ENCODE peak calls at places on chromosomes 11 and 22, in seven cellular contexts. One of them, this sample, is unnamed.

GRCh38 chr11:30345644-30346043 is 22.7 kb downstream of the ARL14EP start:
- DNase-seq in tibial nerve: no peak
- DNase-seq in endothelial cell: no peak
- DNase-seq in HFFc6: no peak
- DNase-seq in GM20000: no peak
- DNase-seq in A549: no peak
- DNase-seq in H9: no peak
- DNase-seq in this sample: no peak

GRCh38 chr22:45777046-45777851 is 105.6 kb downstream of the ATXN10 start:
- DNase-seq in HFFc6: no peak
- DNase-seq in tibial nerve: no peak
- DNase-seq in H9: no peak
- DNase-seq in A549: peak
- DNase-seq in GM20000: no peak
- DNase-seq in endothelial cell: no peak
- DNase-seq in this sample: peak

GRCh38 chr22:44438056-44438455 is 60.0 kb downstream of the RTL6 start:
- DNase-seq in H9: peak
- DNase-seq in endothelial cell: no peak
- DNase-seq in tibial nerve: no peak
- DNase-seq in GM20000: no peak
- DNase-seq in A549: no peak
- DNase-seq in HFFc6: no peak
- DNase-seq in this sample: no peak

GRCh38 chr11:46553746-46554204 is 40.0 kb downstream of the AMBRA1 start:
- DNase-seq in GM20000: no peak
- DNase-seq in A549: peak
- DNase-seq in tibial nerve: no peak
- DNase-seq in HFFc6: peak
- DNase-seq in H9: no peak
- DNase-seq in endothelial cell: no peak
- DNase-seq in this sample: no peak

GRCh38 chr22:45216133-45217003 is 24.3 kb downstream of the KIAA0930 start:
- DNase-seq in A549: no peak
- DNase-seq in H9: peak
- DNase-seq in HFFc6: no peak
- DNase-seq in GM20000: no peak
- DNase-seq in tibial nerve: no peak
- DNase-seq in endothelial cell: no peak
- DNase-seq in this sample: no peak

GRCh38 chr11:46649180-46649738 is 31.9 kb downstream of the ATG13 start:
- DNase-seq in tibial nerve: peak
- DNase-seq in H9: no peak
- DNase-seq in HFFc6: peak
- DNase-seq in endothelial cell: no peak
- DNase-seq in A549: peak
- DNase-seq in GM20000: no peak
- DNase-seq in this sample: peak

GRCh38 chr11:78961938-78962701 is 387.5 kb upstream of the NARS2 start:
- DNase-seq in A549: no peak
- DNase-seq in tibial nerve: no peak
- DNase-seq in HFFc6: no peak
- DNase-seq in GM20000: no peak
- DNase-seq in endothelial cell: peak
- DNase-seq in H9: peak
- DNase-seq in this sample: no peak

GRCh38 chr11:79237676-79238075 is 203.2 kb downstream of the TENM4 start:
- DNase-seq in endothelial cell: no peak
- DNase-seq in tibial nerve: no peak
- DNase-seq in H9: no peak
- DNase-seq in A549: no peak
- DNase-seq in GM20000: no peak
- DNase-seq in HFFc6: peak
- DNase-seq in this sample: peak

GRCh38 chr22:32721328-32722180 is 80.0 kb upstream of the TIMP3 start:
- DNase-seq in HFFc6: no peak
- DNase-seq in tibial nerve: no peak
- DNase-seq in H9: no peak
- DNase-seq in GM20000: no peak
- DNase-seq in A549: no peak
- DNase-seq in endothelial cell: no peak
- DNase-seq in this sample: no peak

GRCh38 chr11:2775083-2775625 is 75.4 kb upstream of the KCNQ1OT1 start:
- DNase-seq in endothelial cell: peak
- DNase-seq in HFFc6: no peak
- DNase-seq in A549: no peak
- DNase-seq in tibial nerve: no peak
- DNase-seq in H9: no peak
- DNase-seq in GM20000: no peak
- DNase-seq in this sample: no peak

GRCh38 chr11:65555693-65556231 is 2.4 kb downstream of the LTBP3 start:
- DNase-seq in H9: no peak
- DNase-seq in A549: peak
- DNase-seq in tibial nerve: no peak
- DNase-seq in HFFc6: peak
- DNase-seq in endothelial cell: no peak
- DNase-seq in GM20000: no peak
- DNase-seq in this sample: no peak

GRCh38 chr11:10304495-10305261 is at the start of gene ADM:
- DNase-seq in tibial nerve: peak
- DNase-seq in HFFc6: peak
- DNase-seq in H9: peak
- DNase-seq in endothelial cell: peak
- DNase-seq in A549: peak
- DNase-seq in GM20000: peak
- DNase-seq in this sample: no peak

GRCh38 chr11:121063728-121064127 is 37.3 kb upstream of the TECTA start:
- DNase-seq in A549: peak
- DNase-seq in H9: no peak
- DNase-seq in HFFc6: peak
- DNase-seq in GM20000: no peak
- DNase-seq in endothelial cell: peak
- DNase-seq in tibial nerve: no peak
- DNase-seq in this sample: no peak
- TF ChIP-seq CTCF in A549: no peak
- TF ChIP-seq CTCF in H9: peak
- TF ChIP-seq CTCF in HFFc6: peak
- TF ChIP-seq CTCF in GM20000: no peak
- TF ChIP-seq CTCF in endothelial cell: peak
- TF ChIP-seq CTCF in tibial nerve: peak
- TF ChIP-seq CTCF in this sample: no peak

DNA sequence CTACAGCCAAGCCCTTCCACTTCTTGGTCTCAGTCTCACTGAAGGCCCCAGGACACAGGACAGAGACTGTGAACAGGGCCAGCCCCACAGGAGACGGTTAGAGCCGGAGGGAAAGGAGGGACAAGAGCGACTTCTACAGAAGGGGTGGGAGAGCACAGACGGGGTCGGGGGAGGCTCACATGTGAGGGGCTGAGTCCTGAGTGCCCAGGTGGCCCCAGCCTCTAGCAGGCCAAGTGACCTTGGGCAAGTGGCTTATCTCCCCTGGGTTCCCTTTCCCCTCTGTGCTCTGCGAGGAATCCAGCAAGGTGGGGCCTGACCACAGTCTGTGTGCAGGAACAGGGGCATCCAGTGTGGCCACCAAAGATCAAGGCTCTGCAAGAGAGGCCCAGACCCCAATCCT is 102.6 kb upstream of the LMO1 start:
- DNase-seq in A549: no peak
- DNase-seq in HFFc6: no peak
- DNase-seq in endothelial cell: no peak
- DNase-seq in GM20000: no peak
- DNase-seq in H9: no peak
- DNase-seq in tibial nerve: no peak
- DNase-seq in this sample: no peak
- TF ChIP-seq CTCF in A549: no peak
- TF ChIP-seq CTCF in HFFc6: no peak
- TF ChIP-seq CTCF in endothelial cell: no peak
- TF ChIP-seq CTCF in GM20000: no peak
- TF ChIP-seq CTCF in H9: no peak
- TF ChIP-seq CTCF in tibial nerve: no peak
- TF ChIP-seq CTCF in this sample: no peak

GRCh38 chr11:69615545-69616278 is 25.2 kb upstream of the CCND1 start:
- DNase-seq in HFFc6: no peak
- DNase-seq in tibial nerve: no peak
- DNase-seq in GM20000: no peak
- DNase-seq in H9: no peak
- DNase-seq in endothelial cell: no peak
- DNase-seq in A549: no peak
- DNase-seq in this sample: no peak
- TF ChIP-seq CTCF in HFFc6: no peak
- TF ChIP-seq CTCF in tibial nerve: no peak
- TF ChIP-seq CTCF in GM20000: no peak
- TF ChIP-seq CTCF in H9: no peak
- TF ChIP-seq CTCF in endothelial cell: no peak
- TF ChIP-seq CTCF in A549: no peak
- TF ChIP-seq CTCF in this sample: no peak

GRCh38 chr11:109864161-109864661 is 229.0 kb upstream of the ZC3H12C start:
- DNase-seq in H9: no peak
- DNase-seq in HFFc6: no peak
- DNase-seq in tibial nerve: no peak
- DNase-seq in endothelial cell: no peak
- DNase-seq in GM20000: peak
- DNase-seq in A549: no peak
- DNase-seq in this sample: no peak

GRCh38 chr11:109864834-109865557 is 228.2 kb upstream of the ZC3H12C start:
- DNase-seq in A549: no peak
- DNase-seq in H9: no peak
- DNase-seq in endothelial cell: no peak
- DNase-seq in GM20000: peak
- DNase-seq in tibial nerve: no peak
- DNase-seq in HFFc6: no peak
- DNase-seq in this sample: peak

GRCh38 chr11:109862808-109863207 is 230.4 kb upstream of the ZC3H12C start:
- DNase-seq in H9: no peak
- DNase-seq in endothelial cell: no peak
- DNase-seq in A549: no peak
- DNase-seq in GM20000: no peak
- DNase-seq in tibial nerve: no peak
- DNase-seq in HFFc6: no peak
- DNase-seq in this sample: no peak

GRCh38 chr11:109867784-109868183 is 225.4 kb upstream of the ZC3H12C start:
- DNase-seq in H9: no peak
- DNase-seq in A549: no peak
- DNase-seq in endothelial cell: no peak
- DNase-seq in GM20000: no peak
- DNase-seq in HFFc6: no peak
- DNase-seq in tibial nerve: no peak
- DNase-seq in this sample: no peak

DNA sequence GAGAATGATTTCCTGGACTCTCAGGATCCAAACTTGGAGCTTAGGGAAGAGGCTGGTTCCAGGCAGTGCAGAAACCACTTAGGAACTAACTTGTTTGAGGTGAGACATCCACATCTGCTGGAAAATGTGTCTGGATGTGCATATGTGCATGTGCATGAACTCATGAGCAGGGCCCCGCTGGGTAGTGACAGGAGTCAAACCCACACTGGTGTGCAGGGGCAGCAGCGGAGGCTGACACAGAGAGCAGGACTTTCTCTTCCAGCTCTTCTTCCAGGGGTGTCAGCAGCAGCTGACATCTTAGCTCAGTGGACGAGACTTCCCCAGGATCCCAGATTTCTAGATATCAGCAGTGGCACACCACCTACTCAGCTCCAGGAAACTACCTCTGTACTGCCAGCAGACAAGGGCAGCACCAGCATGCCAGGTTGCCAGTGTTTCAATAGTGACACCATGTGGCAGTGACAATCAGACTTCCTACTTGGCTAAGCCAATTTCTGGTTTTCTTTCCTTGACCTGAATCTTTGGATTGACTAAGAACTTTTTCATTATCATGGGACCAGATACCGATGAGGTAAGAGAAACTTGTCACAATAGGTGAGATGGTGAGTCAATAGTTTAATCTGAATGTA is 227.5 kb upstream of the ZC3H12C start:
- DNase-seq in H9: peak
- DNase-seq in tibial nerve: no peak
- DNase-seq in A549: peak
- DNase-seq in endothelial cell: no peak
- DNase-seq in HFFc6: no peak
- DNase-seq in GM20000: no peak
- DNase-seq in this sample: no peak
- TF ChIP-seq CTCF in H9: peak
- TF ChIP-seq CTCF in tibial nerve: no peak
- TF ChIP-seq CTCF in A549: peak
- TF ChIP-seq CTCF in endothelial cell: no peak
- TF ChIP-seq CTCF in HFFc6: no peak
- TF ChIP-seq CTCF in GM20000: no peak
- TF ChIP-seq CTCF in this sample: no peak

GRCh38 chr11:103633037-103633788 is 403.2 kb upstream of the DDI1 start:
- DNase-seq in endothelial cell: no peak
- DNase-seq in GM20000: no peak
- DNase-seq in A549: no peak
- DNase-seq in H9: no peak
- DNase-seq in HFFc6: peak
- DNase-seq in tibial nerve: no peak
- DNase-seq in this sample: peak

GRCh38 chr11:103633819-103634590 is 402.4 kb upstream of the DDI1 start:
- DNase-seq in HFFc6: no peak
- DNase-seq in H9: no peak
- DNase-seq in endothelial cell: no peak
- DNase-seq in GM20000: no peak
- DNase-seq in tibial nerve: no peak
- DNase-seq in A549: no peak
- DNase-seq in this sample: no peak

GRCh38 chr11:103636232-103636631 is 400.2 kb upstream of the DDI1 start:
- DNase-seq in HFFc6: no peak
- DNase-seq in H9: no peak
- DNase-seq in endothelial cell: no peak
- DNase-seq in tibial nerve: no peak
- DNase-seq in GM20000: no peak
- DNase-seq in A549: no peak
- DNase-seq in this sample: no peak

GRCh38 chr11:103631841-103632240 is 404.6 kb upstream of the DDI1 start:
- DNase-seq in GM20000: no peak
- DNase-seq in endothelial cell: no peak
- DNase-seq in HFFc6: no peak
- DNase-seq in A549: peak
- DNase-seq in H9: no peak
- DNase-seq in tibial nerve: no peak
- DNase-seq in this sample: no peak

DNA sequence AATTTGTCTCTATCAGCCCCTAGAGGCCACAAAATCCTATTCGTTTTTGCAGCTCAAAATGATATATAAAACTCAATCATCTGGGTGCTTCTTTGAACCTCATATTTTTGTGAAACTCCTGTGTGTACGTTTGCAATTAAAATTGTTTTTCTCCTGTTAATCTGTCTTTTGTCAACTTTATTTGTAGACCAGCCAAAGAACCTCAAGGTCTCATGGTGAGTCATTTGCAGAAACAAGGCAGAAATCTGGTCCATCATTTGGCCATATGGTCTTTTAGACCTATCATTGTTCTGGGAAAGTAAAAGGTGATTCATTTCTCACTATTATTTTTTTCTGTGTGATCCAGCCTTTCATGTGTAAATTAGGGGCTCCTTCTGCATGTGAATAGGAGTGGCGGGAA is 399.2 kb upstream of the DDI1 start:
- DNase-seq in A549: no peak
- DNase-seq in H9: no peak
- DNase-seq in GM20000: no peak
- DNase-seq in HFFc6: peak
- DNase-seq in endothelial cell: no peak
- DNase-seq in tibial nerve: no peak
- DNase-seq in this sample: no peak
- TF ChIP-seq CTCF in A549: no peak
- TF ChIP-seq CTCF in H9: no peak
- TF ChIP-seq CTCF in GM20000: no peak
- TF ChIP-seq CTCF in HFFc6: peak
- TF ChIP-seq CTCF in endothelial cell: no peak
- TF ChIP-seq CTCF in tibial nerve: no peak
- TF ChIP-seq CTCF in this sample: no peak

This sample was measured in AG04449.